ENCODE peak calls at places on chromosomes 6 and 20, in nine cellular contexts. R is GM12878, K is PC-9, Y is heart left ventricle, S is esophagus squamous epithelium, E is A549, Z is ovary, P is gastrocnemius medialis, U is heart right ventricle. B is an unnamed sample.

GRCh38 chr6:26223677-26224546 is 136.7 kb downstream of the HFE start:
- DNase-seq in P (no peak), U (no peak), Y (peak; percentile 70), Z (peak; percentile 74), S (no peak), E (peak; percentile 63), R (peak; percentile 78), K (peak; percentile 96), B (no peak)

GRCh38 chr20:61210862-61211261 is 41.2 kb upstream of the CDH4 start:
- DNase-seq in Z (no peak), S (no peak), Y (no peak), E (no peak), R (no peak), P (no peak), U (no peak), K (no peak), B (no peak)

GRCh38 chr6:111129003-111129402 is 41.7 kb downstream of the SLC16A10 start:
- DNase-seq in S (no peak), P (peak; percentile 87), U (no peak), R (no peak), E (no peak), Y (peak; percentile 26), K (no peak), Z (peak; percentile 51), B (no peak)

GRCh38 chr6:112879920-112880413 is 532.8 kb downstream of the RFPL4B start:
- DNase-seq in S (no peak), R (no peak), P (no peak), Y (no peak), Z (no peak), E (no peak), K (peak; percentile 53), U (peak; percentile 6), B (no peak)

GRCh38 chr6:138454976-138455706 is 44.2 kb downstream of the NHSL1 start:
- DNase-seq in Y (peak; percentile 40), Z (no peak), K (no peak), E (peak; percentile 8), U (peak; percentile 14), P (no peak), R (peak; percentile 37), S (no peak), B (no peak)

GRCh38 chr6:41460742-41461336 is 85.3 kb upstream of the FOXP4 start:
- DNase-seq in Y (no peak), Z (no peak), U (no peak), P (no peak), S (no peak), K (no peak), R (no peak), E (no peak), B (no peak)

GRCh38 chr6:170441316-170441715 is 111.8 kb downstream of the PSMB1 start:
- DNase-seq in Z (no peak), U (no peak), Y (no peak), R (no peak), P (no peak), K (no peak), E (no peak), S (no peak), B (no peak)

GRCh38 chr6:165715428-165715827 is 52.4 kb upstream of the PDE10A start:
- DNase-seq in U (no peak), R (no peak), Y (no peak), P (no peak), S (no peak), K (no peak), E (no peak), Z (no peak), B (no peak)

GRCh38 chr6:157370755-157371154 is 10.2 kb upstream of the ZDHHC14 start:
- DNase-seq in Y (no peak), U (no peak), R (no peak), E (no peak), P (no peak), K (no peak), Z (no peak), S (no peak), B (no peak)

GRCh38 chr6:157364705-157365104 is 16.3 kb upstream of the ZDHHC14 start:
- DNase-seq in E (no peak), U (no peak), P (no peak), K (no peak), Y (no peak), Z (no peak), R (no peak), S (no peak), B (no peak)

GRCh38 chr6:157368359-157369049 is 12.5 kb upstream of the ZDHHC14 start:
- DNase-seq in E (no peak), S (no peak), Z (no peak), U (no peak), P (no peak), R (no peak), K (no peak), Y (no peak), B (no peak)

DNA sequence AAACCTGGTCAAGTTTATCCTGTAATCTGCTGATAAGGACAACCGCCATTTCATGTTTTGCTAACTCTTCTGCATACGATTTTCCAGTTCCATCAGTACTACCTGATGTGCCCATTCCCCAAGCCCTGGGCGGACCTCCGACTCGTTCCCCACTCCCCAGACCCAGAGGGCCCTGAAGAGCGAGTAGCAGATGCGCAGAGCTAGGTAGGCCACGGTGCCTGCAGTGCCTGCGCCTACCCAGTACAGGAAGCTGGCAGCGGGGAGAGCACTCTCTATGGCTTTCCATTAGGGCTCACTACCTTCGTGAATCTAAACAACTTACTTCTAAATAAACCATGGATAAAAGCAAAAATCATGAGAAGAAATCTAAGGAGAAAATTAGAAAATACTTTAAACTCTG is 14.3 kb upstream of the ZDHHC14 start:
- DNase-seq in E (no peak), R (no peak), Z (no peak), Y (no peak), U (no peak), S (no peak), P (no peak), K (no peak), B (no peak)
- H3K27ac ChIP-seq in E (no peak overlapping the region), R (no peak overlapping the region), Z (no peak overlapping the region), Y (no peak overlapping the region), U (no peak overlapping the region), S (no peak overlapping the region), P (no peak overlapping the region), K (no peak overlapping the region), B (no peak overlapping the region)

DNA sequence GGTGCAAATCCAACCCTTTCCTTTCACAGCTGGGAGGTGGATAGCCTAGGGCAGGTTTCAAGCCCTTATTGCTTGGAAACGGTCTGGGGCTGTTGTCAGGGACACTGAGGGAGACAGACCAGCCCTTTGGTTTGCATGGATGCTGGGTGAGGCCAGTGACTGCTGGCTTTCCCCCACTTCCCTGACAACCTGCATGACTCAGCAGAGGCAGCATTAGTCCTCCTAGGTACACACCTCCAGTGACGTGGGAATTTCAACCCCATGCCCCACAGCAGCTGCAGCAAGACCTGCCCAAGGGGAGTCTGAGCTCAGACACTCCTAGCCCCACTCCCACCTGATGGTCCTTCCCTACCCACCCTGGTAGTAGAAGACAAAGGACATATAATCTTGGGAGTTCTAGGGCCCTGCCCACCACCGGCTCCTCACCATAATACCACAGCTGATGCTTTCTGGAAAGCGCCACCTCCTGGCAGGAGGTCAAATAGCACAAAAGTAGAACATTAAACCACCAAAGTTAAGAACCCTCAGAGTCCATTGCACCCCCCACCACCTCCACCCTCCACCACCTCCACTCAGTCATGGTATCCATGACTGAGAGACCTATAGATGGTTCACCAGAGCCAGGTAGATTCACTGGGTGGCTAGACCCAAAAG is 797.8 kb upstream of the MAN1A1 start:
- DNase-seq in E (no peak), K (no peak), R (no peak), P (no peak), U (no peak), S (no peak), Z (no peak), Y (no peak), B (no peak)
- TF ChIP-seq CTCF in E (no peak), K (peak; percentile 64), R (peak; percentile 20), P (no peak), U (no peak), S (no peak), Z (no peak), Y (no peak), B (no peak)

GRCh38 chr6:83974409-83975050 is 59.0 kb upstream of the MRAP2 start:
- DNase-seq in Z (no peak), R (no peak), Y (no peak), E (no peak), U (no peak), P (no peak), S (no peak), K (no peak), B (no peak)

GRCh38 chr6:83966539-83966938 is 67.0 kb upstream of the MRAP2 start:
- DNase-seq in R (no peak), S (no peak), E (no peak), P (no peak), U (no peak), Y (no peak), K (no peak), Z (no peak), B (no peak)

GRCh38 chr6:83976037-83976755 is 57.4 kb upstream of the MRAP2 start:
- DNase-seq in R (no peak), U (no peak), P (no peak), S (no peak), K (no peak), E (no peak), Z (no peak), Y (no peak), B (no peak)

DNA sequence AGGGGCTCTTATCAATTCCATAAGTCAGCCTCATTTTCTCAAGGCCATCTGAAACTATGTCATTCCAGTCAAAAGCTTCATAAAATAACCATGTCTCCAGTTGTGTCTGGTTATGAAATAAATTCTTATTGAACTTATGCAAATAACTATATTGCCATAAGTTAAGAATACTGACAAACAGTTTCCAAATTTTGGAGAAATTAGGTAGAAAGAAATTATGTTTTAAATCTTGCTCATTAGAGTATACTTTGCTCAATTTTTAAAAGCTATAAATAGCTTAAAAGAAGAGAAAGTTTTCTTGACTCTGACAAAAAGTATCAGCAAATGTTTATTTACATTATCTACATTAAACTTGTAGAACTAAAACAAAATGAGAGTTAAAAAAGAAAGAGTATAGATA is 63.0 kb upstream of the MRAP2 start:
- DNase-seq in Y (no peak), R (no peak), U (no peak), E (no peak), K (no peak), S (no peak), P (no peak), Z (no peak), B (no peak)
- H3K9me3 ChIP-seq in Y (no peaks in the 10 kb centered on the region), R (no peaks in the 10 kb centered on the region), U (peaks cover 22% of the 10 kb centered on the region), E (peaks cover 12% of the 10 kb centered on the region), K (peaks cover 5% of the 10 kb centered on the region), S (peaks cover 13% of the 10 kb centered on the region), P (no peaks in the 10 kb centered on the region), Z (no peaks in the 10 kb centered on the region), B (peaks cover 14% of the 10 kb centered on the region)

GRCh38 chr6:25173951-25174474 is 105.2 kb upstream of the CARMIL1 start:
- DNase-seq in R (no peak), S (no peak), Z (no peak), P (no peak), E (peak; percentile 23), K (peak; percentile 98), U (no peak), Y (no peak), B (no peak)
- H3K27ac ChIP-seq in R (no peak overlapping the region), S (peak overlapping the region; percentile 66), Z (no peak overlapping the region), P (no peak overlapping the region), E (peak overlapping the region; percentile 52), K (peak overlapping the region; percentile 98), U (no peak overlapping the region), Y (no peak overlapping the region), B (no peak overlapping the region)

GRCh38 chr6:50185006-50185405 is 135.3 kb upstream of the DEFB112 start:
- DNase-seq in Z (no peak), U (no peak), Y (no peak), P (no peak), S (no peak), K (no peak), E (no peak), R (no peak), B (no peak)
- TF ChIP-seq CTCF in Z (no peak), U (no peak), Y (no peak), P (no peak), S (no peak), K (no peak), E (no peak), R (peak; percentile 35), B (no peak)

GRCh38 chr20:15512916-15513315 is 1060.3 kb downstream of the KIF16B start:
- DNase-seq in E (no peak), Y (no peak), U (no peak), R (no peak), Z (no peak), S (no peak), K (no peak), P (no peak), B (no peak)
- H3K9me3 ChIP-seq in E (peaks cover 8% of the 10 kb centered on the region), Y (no peaks in the 10 kb centered on the region), U (no peaks in the 10 kb centered on the region), R (no peaks in the 10 kb centered on the region), Z (no peaks in the 10 kb centered on the region), S (no peaks in the 10 kb centered on the region), K (no peaks in the 10 kb centered on the region), P (no peaks in the 10 kb centered on the region), B (no peaks in the 10 kb centered on the region)

B was measured in right atrium auricular region.